ENCODE peak calls at places on chromosome 4, in six cellular contexts. One of them, this sample, is unnamed.

GRCh38 chr4:55604996-55605395 is 13.0 kb upstream of the PDCL2 start:
- DNase-seq in NT2/D1: no peak
- DNase-seq in K562: no peak
- DNase-seq in HCT116: no peak
- DNase-seq in HepG2: no peak
- DNase-seq in GM12878: no peak
- DNase-seq in this sample: no peak

GRCh38 chr4:157128395-157128794 is 52.4 kb downstream of the GLRB start:
- DNase-seq in GM12878: no peak
- DNase-seq in HCT116: peak
- DNase-seq in NT2/D1: no peak
- DNase-seq in K562: no peak
- DNase-seq in HepG2: no peak
- DNase-seq in this sample: no peak

GRCh38 chr4:94766856-94767255 is 9.1 kb downstream of the BMPR1B start:
- DNase-seq in K562: no peak
- DNase-seq in HCT116: no peak
- DNase-seq in NT2/D1: no peak
- DNase-seq in GM12878: no peak
- DNase-seq in HepG2: no peak
- DNase-seq in this sample: no peak

GRCh38 chr4:536351-536972 is 37.5 kb downstream of the PIGG start:
- DNase-seq in HepG2: no peak
- DNase-seq in GM12878: no peak
- DNase-seq in NT2/D1: no peak
- DNase-seq in K562: no peak
- DNase-seq in HCT116: no peak
- DNase-seq in this sample: no peak

GRCh38 chr4:4837921-4838601 is 21.4 kb upstream of the MSX1 start:
- DNase-seq in NT2/D1: no peak
- DNase-seq in K562: no peak
- DNase-seq in HCT116: no peak
- DNase-seq in GM12878: no peak
- DNase-seq in HepG2: no peak
- DNase-seq in this sample: no peak

GRCh38 chr4:24433515-24434192 is 150.7 kb downstream of the DHX15 start:
- DNase-seq in NT2/D1: no peak
- DNase-seq in HepG2: no peak
- DNase-seq in K562: no peak
- DNase-seq in HCT116: no peak
- DNase-seq in GM12878: no peak
- DNase-seq in this sample: no peak

GRCh38 chr4:11542952-11543351 is 114.3 kb upstream of the HS3ST1 start:
- DNase-seq in NT2/D1: no peak
- DNase-seq in GM12878: no peak
- DNase-seq in HepG2: no peak
- DNase-seq in HCT116: peak
- DNase-seq in K562: no peak
- DNase-seq in this sample: no peak

GRCh38 chr4:70721747-70722146 is at the start of gene RUFY3:
- DNase-seq in HCT116: no peak
- DNase-seq in NT2/D1: no peak
- DNase-seq in GM12878: no peak
- DNase-seq in K562: peak
- DNase-seq in HepG2: no peak
- DNase-seq in this sample: no peak

GRCh38 chr4:38154681-38155588 is 194.7 kb downstream of the PTTG2 start:
- DNase-seq in HCT116: no peak
- DNase-seq in NT2/D1: no peak
- DNase-seq in GM12878: no peak
- DNase-seq in K562: peak
- DNase-seq in HepG2: no peak
- DNase-seq in this sample: no peak

GRCh38 chr4:158170691-158171455 is 2.0 kb downstream of the GASK1B start:
- DNase-seq in GM12878: no peak
- DNase-seq in NT2/D1: no peak
- DNase-seq in HepG2: peak
- DNase-seq in HCT116: no peak
- DNase-seq in K562: peak
- DNase-seq in this sample: peak

GRCh38 chr4:88378691-88379559 is at the start of gene HERC6:
- DNase-seq in HepG2: peak
- DNase-seq in K562: peak
- DNase-seq in NT2/D1: peak
- DNase-seq in GM12878: peak
- DNase-seq in HCT116: peak
- DNase-seq in this sample: peak

GRCh38 chr4:1583051-1583785 is 100.9 kb downstream of the FAM53A start:
- DNase-seq in GM12878: no peak
- DNase-seq in HepG2: no peak
- DNase-seq in K562: no peak
- DNase-seq in HCT116: no peak
- DNase-seq in NT2/D1: no peak
- DNase-seq in this sample: no peak

GRCh38 chr4:150010525-150011126 is 67.6 kb upstream of the DCLK2 start:
- DNase-seq in GM12878: no peak
- DNase-seq in HCT116: peak
- DNase-seq in K562: peak
- DNase-seq in HepG2: peak
- DNase-seq in NT2/D1: peak
- DNase-seq in this sample: no peak

GRCh38 chr4:140186651-140187315 is 32.8 kb upstream of the MAML3 start:
- DNase-seq in HepG2: no peak
- DNase-seq in HCT116: peak
- DNase-seq in K562: no peak
- DNase-seq in GM12878: no peak
- DNase-seq in NT2/D1: no peak
- DNase-seq in this sample: no peak

GRCh38 chr4:185504098-185505047 is 30.9 kb downstream of the PDLIM3 start:
- DNase-seq in K562: peak
- DNase-seq in HCT116: peak
- DNase-seq in HepG2: peak
- DNase-seq in GM12878: no peak
- DNase-seq in NT2/D1: no peak
- DNase-seq in this sample: no peak

GRCh38 chr4:34181311-34181808 is 2063.0 kb downstream of the ARAP2 start:
- DNase-seq in NT2/D1: no peak
- DNase-seq in HepG2: no peak
- DNase-seq in K562: no peak
- DNase-seq in HCT116: peak
- DNase-seq in GM12878: no peak
- DNase-seq in this sample: no peak

GRCh38 chr4:180949825-180950224 is 1293.4 kb upstream of the TENM3 start:
- DNase-seq in K562: no peak
- DNase-seq in HepG2: no peak
- DNase-seq in GM12878: no peak
- DNase-seq in HCT116: no peak
- DNase-seq in NT2/D1: no peak
- DNase-seq in this sample: no peak

GRCh38 chr4:122914292-122914904 is 8.0 kb downstream of the NUDT6 start:
- DNase-seq in NT2/D1: no peak
- DNase-seq in K562: peak
- DNase-seq in HCT116: no peak
- DNase-seq in HepG2: peak
- DNase-seq in GM12878: peak
- DNase-seq in this sample: no peak

GRCh38 chr4:122912810-122913575 is 9.4 kb downstream of the NUDT6 start:
- DNase-seq in HCT116: no peak
- DNase-seq in NT2/D1: no peak
- DNase-seq in GM12878: no peak
- DNase-seq in HepG2: peak
- DNase-seq in K562: no peak
- DNase-seq in this sample: no peak

GRCh38 chr4:122911588-122911987 is 10.8 kb downstream of the NUDT6 start:
- DNase-seq in HCT116: no peak
- DNase-seq in HepG2: no peak
- DNase-seq in K562: no peak
- DNase-seq in NT2/D1: no peak
- DNase-seq in GM12878: no peak
- DNase-seq in this sample: no peak

GRCh38 chr4:122917731-122918130 is 4.7 kb downstream of the NUDT6 start:
- DNase-seq in GM12878: no peak
- DNase-seq in HepG2: no peak
- DNase-seq in K562: no peak
- DNase-seq in HCT116: no peak
- DNase-seq in NT2/D1: no peak
- DNase-seq in this sample: no peak

GRCh38 chr4:122914938-122915337 is 7.5 kb downstream of the NUDT6 start:
- DNase-seq in GM12878: no peak
- DNase-seq in HepG2: no peak
- DNase-seq in HCT116: no peak
- DNase-seq in K562: no peak
- DNase-seq in NT2/D1: no peak
- DNase-seq in this sample: no peak
- TF ChIP-seq ZNF274 in GM12878: no peak
- TF ChIP-seq ZNF274 in HepG2: no peak
- TF ChIP-seq ZNF274 in HCT116: no peak
- TF ChIP-seq ZNF274 in K562: no peak
- TF ChIP-seq ZNF274 in NT2/D1: no peak
- TF ChIP-seq ZNF274 in this sample: no peak

GRCh38 chr4:17059192-17059634 is 160.8 kb upstream of the LDB2 start:
- DNase-seq in HCT116: no peak
- DNase-seq in HepG2: no peak
- DNase-seq in NT2/D1: no peak
- DNase-seq in K562: no peak
- DNase-seq in GM12878: no peak
- DNase-seq in this sample: no peak
- TF ChIP-seq ZNF274 in HCT116: no peak
- TF ChIP-seq ZNF274 in HepG2: no peak
- TF ChIP-seq ZNF274 in NT2/D1: no peak
- TF ChIP-seq ZNF274 in K562: no peak
- TF ChIP-seq ZNF274 in GM12878: no peak
- TF ChIP-seq ZNF274 in this sample: no peak

DNA sequence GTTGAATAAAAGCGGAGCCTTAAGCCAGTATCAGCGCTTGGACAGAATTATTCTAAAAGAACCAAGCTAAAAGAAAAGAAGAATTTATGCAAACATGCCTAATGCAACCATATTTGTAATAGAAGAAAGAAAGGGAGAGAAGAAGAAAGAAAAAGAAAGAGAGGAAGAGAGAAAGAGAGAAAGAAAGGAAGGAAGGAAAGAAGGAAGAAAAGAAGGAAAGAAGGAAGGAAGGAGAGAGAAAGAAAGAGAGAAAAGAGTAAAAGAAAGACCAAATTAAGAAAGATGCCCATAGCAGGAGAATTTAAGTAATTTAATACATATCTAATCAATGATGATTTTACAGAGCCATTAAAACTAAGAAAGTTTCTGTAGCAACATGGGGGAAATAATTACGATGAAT is 30.9 kb upstream of the TMEM150C start:
- DNase-seq in HepG2: no peak
- DNase-seq in K562: no peak
- DNase-seq in GM12878: no peak
- DNase-seq in NT2/D1: no peak
- DNase-seq in HCT116: no peak
- DNase-seq in this sample: no peak
- TF ChIP-seq ZNF274 in HepG2: no peak
- TF ChIP-seq ZNF274 in K562: no peak
- TF ChIP-seq ZNF274 in GM12878: no peak
- TF ChIP-seq ZNF274 in NT2/D1: no peak
- TF ChIP-seq ZNF274 in HCT116: no peak
- TF ChIP-seq ZNF274 in this sample: no peak

DNA sequence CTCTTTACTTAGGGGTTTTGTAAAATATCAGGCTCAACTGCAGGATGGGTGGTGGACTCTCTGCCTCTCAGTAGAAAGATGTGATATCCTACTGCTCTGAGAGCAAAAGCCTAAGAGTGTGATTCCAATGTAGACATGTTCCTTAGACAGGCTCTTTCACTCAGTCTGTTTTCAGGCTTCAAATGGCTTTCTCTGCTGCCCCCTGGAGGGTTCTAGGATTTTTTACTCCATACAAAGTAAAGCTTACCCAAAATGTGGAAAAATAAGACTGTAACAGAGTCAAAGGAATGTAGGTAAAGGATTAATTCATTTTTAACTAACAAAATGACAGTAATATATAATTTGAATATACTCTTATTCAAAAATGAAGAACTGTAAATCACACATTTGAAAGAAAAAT is 32.1 kb downstream of the ZGRF1 start:
- DNase-seq in HCT116: peak
- DNase-seq in HepG2: peak
- DNase-seq in GM12878: peak
- DNase-seq in NT2/D1: peak
- DNase-seq in K562: peak
- DNase-seq in this sample: peak
- TF ChIP-seq ZNF274 in HCT116: no peak
- TF ChIP-seq ZNF274 in HepG2: no peak
- TF ChIP-seq ZNF274 in GM12878: no peak
- TF ChIP-seq ZNF274 in NT2/D1: no peak
- TF ChIP-seq ZNF274 in K562: no peak
- TF ChIP-seq ZNF274 in this sample: no peak

DNA sequence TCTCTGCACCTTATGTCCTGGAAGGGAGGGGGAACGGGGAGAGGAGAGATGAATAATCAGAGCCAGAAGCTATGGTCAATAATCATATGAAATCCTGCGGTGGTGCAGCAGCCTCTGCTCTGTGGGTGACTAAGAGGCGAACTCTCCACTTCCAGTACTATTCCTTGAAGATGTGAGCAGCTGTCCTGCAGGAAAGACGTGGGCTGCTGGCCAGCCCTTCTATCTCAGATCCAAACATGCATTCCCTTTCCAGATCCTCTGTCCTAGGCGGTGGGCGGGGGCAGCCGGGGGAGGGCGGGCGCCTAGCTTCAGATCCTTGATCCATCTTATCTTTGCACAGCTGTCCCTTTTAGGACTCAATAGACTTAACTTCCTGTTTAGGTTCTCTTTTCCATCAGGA is 34.5 kb downstream of the SPINK2 start:
- DNase-seq in HepG2: no peak
- DNase-seq in NT2/D1: no peak
- DNase-seq in K562: no peak
- DNase-seq in HCT116: no peak
- DNase-seq in GM12878: no peak
- DNase-seq in this sample: no peak
- TF ChIP-seq ZNF274 in HepG2: no peak
- TF ChIP-seq ZNF274 in NT2/D1: no peak
- TF ChIP-seq ZNF274 in K562: no peak
- TF ChIP-seq ZNF274 in HCT116: no peak
- TF ChIP-seq ZNF274 in GM12878: no peak
- TF ChIP-seq ZNF274 in this sample: no peak

GRCh38 chr4:18859468-18859867 is 837.9 kb upstream of the LCORL start:
- DNase-seq in HCT116: no peak
- DNase-seq in HepG2: no peak
- DNase-seq in K562: no peak
- DNase-seq in NT2/D1: peak
- DNase-seq in GM12878: no peak
- DNase-seq in this sample: no peak
- TF ChIP-seq ZNF274 in HCT116: no peak
- TF ChIP-seq ZNF274 in HepG2: no peak
- TF ChIP-seq ZNF274 in K562: no peak
- TF ChIP-seq ZNF274 in NT2/D1: no peak
- TF ChIP-seq ZNF274 in GM12878: no peak
- TF ChIP-seq ZNF274 in this sample: no peak

GRCh38 chr4:7067523-7068278 is at the start of gene GRPEL1:
- DNase-seq in NT2/D1: peak
- DNase-seq in HCT116: peak
- DNase-seq in K562: peak
- DNase-seq in GM12878: peak
- DNase-seq in HepG2: peak
- DNase-seq in this sample: no peak
- TF ChIP-seq ZNF274 in NT2/D1: no peak
- TF ChIP-seq ZNF274 in HCT116: no peak
- TF ChIP-seq ZNF274 in K562: no peak
- TF ChIP-seq ZNF274 in GM12878: no peak
- TF ChIP-seq ZNF274 in HepG2: peak
- TF ChIP-seq ZNF274 in this sample: no peak